ENCODE peak calls at places on chromosomes 1 and 21, in four cellular contexts. E, D, R and U are unnamed samples.

GRCh38 chr1:14340244-14340800 is 258.2 kb upstream of the KAZN start:
- DNase-seq in E (no peak), D (peak; percentile 39), R (no peak), U (no peak)

GRCh38 chr1:232145768-232146167 is 484.2 kb downstream of the SIPA1L2 start:
- DNase-seq in E (no peak), D (no peak), R (no peak), U (no peak)

GRCh38 chr1:238232036-238232744 is 341.5 kb upstream of the ZP4 start:
- DNase-seq in E (no peak), D (no peak), R (no peak), U (no peak)

GRCh38 chr1:904271-904950 is 19.3 kb upstream of the SAMD11 start:
- DNase-seq in E (peak; percentile 91), D (peak; percentile 92), R (peak; percentile 72), U (peak; percentile 90)

GRCh38 chr1:19974822-19975416 is 4.5 kb downstream of the PLA2G2A start:
- DNase-seq in E (peak; percentile 60), D (peak; percentile 50), R (peak; percentile 6), U (peak; percentile 71)

GRCh38 chr21:40177979-40178378 is 310.7 kb downstream of the PCP4 start:
- DNase-seq in E (no peak), D (no peak), R (no peak), U (no peak)

GRCh38 chr1:27122652-27123051 is 32.3 kb downstream of the SLC9A1 start:
- DNase-seq in E (no peak), D (peak; percentile 75), R (no peak), U (peak; percentile 91)

GRCh38 chr1:160539896-160540858 is 17.1 kb upstream of the SLAMF6 start:
- DNase-seq in E (no peak), D (no peak), R (peak; percentile 33), U (no peak)

GRCh38 chr1:214425101-214425500 is 126.3 kb downstream of the PTPN14 start:
- DNase-seq in E (no peak), D (no peak), R (no peak), U (no peak)

GRCh38 chr1:168939131-168939946 is 167.2 kb upstream of the ATP1B1 start:
- DNase-seq in E (no peak), D (no peak), R (no peak), U (peak; percentile 21)

GRCh38 chr1:9181176-9181906 is 52.4 kb upstream of the GPR157 start:
- DNase-seq in E (peak; percentile 86), D (peak; percentile 89), R (peak; percentile 54), U (peak; percentile 55)

GRCh38 chr21:33754493-33754892 is 112.2 kb downstream of the ITSN1 start:
- DNase-seq in E (no peak), D (no peak), R (no peak), U (no peak)

GRCh38 chr21:45153358-45154318 is 79.3 kb downstream of the ADARB1 start:
- DNase-seq in E (no peak), D (peak; percentile 55), R (no peak), U (no peak)

GRCh38 chr1:241896670-241896962 is 48.6 kb downstream of the EXO1 start:
- DNase-seq in E (no peak), D (no peak), R (no peak), U (no peak)

GRCh38 chr1:186806477-186806876 is 22.3 kb upstream of the PLA2G4A start:
- DNase-seq in E (no peak), D (no peak), R (no peak), U (peak; percentile 54)

GRCh38 chr1:179706339-179706941 is 36.7 kb upstream of the FAM163A start:
- DNase-seq in E (peak; percentile 46), D (peak; percentile 84), R (peak; percentile 31), U (peak; percentile 75)

GRCh38 chr1:80472145-80472544 is 1328.6 kb upstream of the ADGRL2 start:
- DNase-seq in E (no peak), D (no peak), R (no peak), U (no peak)

GRCh38 chr1:51433269-51433971 is 85.6 kb downstream of the EPS15 start:
- DNase-seq in E (no peak), D (no peak), R (no peak), U (peak; percentile 89)

GRCh38 chr1:79052829-79053449 is 46.4 kb upstream of the ADGRL4 start:
- DNase-seq in E (no peak), D (peak; percentile 3), R (no peak), U (no peak)

GRCh38 chr1:6392880-6393399 is 627 bp downstream of the ACOT7 start:
- DNase-seq in E (no peak), D (peak; percentile 63), R (no peak), U (no peak)

GRCh38 chr21:24110846-24111245 is 1496.4 kb downstream of the MRPL39 start:
- DNase-seq in E (no peak), D (peak; percentile 50), R (no peak), U (no peak)

GRCh38 chr1:189619682-189620332 is 857.9 kb downstream of the BRINP3 start:
- DNase-seq in E (no peak), D (peak; percentile 86), R (no peak), U (peak; percentile 67)

GRCh38 chr1:107547363-107548155 is 406.7 kb downstream of the NTNG1 start:
- DNase-seq in E (no peak), D (peak; percentile 23), R (no peak), U (no peak)

GRCh38 chr1:110067429-110067956 is 3.0 kb downstream of the ALX3 start:
- DNase-seq in E (peak; percentile 46), D (peak; percentile 37), R (no peak), U (no peak)

GRCh38 chr1:85943526-85943925 is 213.0 kb downstream of the COL24A1 start:
- DNase-seq in E (no peak), D (no peak), R (no peak), U (no peak)

GRCh38 chr1:18107671-18108312 is at the start of gene IGSF21:
- DNase-seq in E (no peak), D (no peak), R (no peak), U (peak; percentile 16)

GRCh38 chr1:151309851-151310323 is 17.3 kb downstream of the PI4KB start:
- DNase-seq in E (no peak), D (peak; percentile 63), R (no peak), U (no peak)

GRCh38 chr1:151837841-151838490 is 1.7 kb downstream of the C2CD4D start:
- DNase-seq in E (peak; percentile 57), D (peak; percentile 70), R (peak; percentile 40), U (no peak)

GRCh38 chr1:219304227-219305226 is 130.8 kb downstream of the LYPLAL1 start:
- DNase-seq in E (peak; percentile 60), D (peak; percentile 64), R (no peak), U (peak; percentile 24)

GRCh38 chr21:34814529-34814951 is 145.7 kb downstream of the CLIC6 start:
- DNase-seq in E (no peak), D (no peak), R (no peak), U (no peak)
- H3K4me1 ChIP-seq in E (peaks cover 34% of the 10 kb centered on the region), D (peaks cover 64% of the 10 kb centered on the region), R (peaks cover 43% of the 10 kb centered on the region), U (no peaks in the 10 kb centered on the region)

DNA sequence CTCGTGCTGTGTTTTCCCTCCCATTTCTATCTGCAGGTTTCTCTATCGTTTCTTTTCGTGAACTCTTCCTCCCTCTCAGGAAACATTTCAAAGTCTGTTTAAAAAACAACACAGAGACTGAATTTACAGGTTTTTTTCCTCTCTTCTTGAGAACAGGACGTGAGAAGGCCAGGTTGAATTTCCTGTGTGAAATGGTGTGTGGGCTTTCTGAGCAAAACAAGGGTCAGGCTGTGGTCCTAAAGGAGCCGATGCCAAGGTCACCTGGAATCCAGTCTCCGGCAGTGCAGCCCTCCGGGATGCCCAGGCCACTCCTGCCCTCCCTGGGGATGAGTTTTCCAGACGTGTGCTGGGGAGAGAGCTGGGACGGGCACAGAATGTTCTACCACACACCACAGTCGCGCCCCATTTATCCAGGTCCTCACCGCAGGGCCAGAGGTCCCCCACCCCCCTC is 62.7 kb upstream of the RUNX3 start:
- DNase-seq in E (peak; percentile 30), D (no peak), R (peak; percentile 21), U (no peak)
- H3K4me3 ChIP-seq in E (no peak overlapping the region), D (no peak overlapping the region), R (peak overlapping the region; percentile 30), U (no peak overlapping the region)

GRCh38 chr1:154767315-154768240 is 102.5 kb downstream of the KCNN3 start:
- DNase-seq in E (no peak), D (peak; percentile 4), R (no peak), U (no peak)
- H3K27me3 ChIP-seq in E (no peaks in the 10 kb centered on the region), D (peaks cover 47% of the 10 kb centered on the region), R (no peaks in the 10 kb centered on the region), U (peaks cover 14% of the 10 kb centered on the region)

GRCh38 chr1:70221241-70222077 is at the start of gene SRSF11:
- DNase-seq in E (peak; percentile 98), D (peak; percentile 99), R (peak; percentile 96), U (peak; percentile 98)
- H3K4me1 ChIP-seq in E (peaks cover 45% of the 10 kb centered on the region), D (peaks cover 34% of the 10 kb centered on the region), R (peaks cover 38% of the 10 kb centered on the region), U (peaks cover 19% of the 10 kb centered on the region)

GRCh38 chr1:116762781-116763115 is 8.5 kb downstream of the CD2 start:
- DNase-seq in E (no peak), D (no peak), R (no peak), U (no peak)

GRCh38 chr1:116762281-116762680 is 8.1 kb downstream of the CD2 start:
- DNase-seq in E (no peak), D (no peak), R (no peak), U (no peak)

GRCh38 chr1:116764466-116764896 is 10.3 kb downstream of the CD2 start:
- DNase-seq in E (no peak), D (no peak), R (no peak), U (no peak)

GRCh38 chr1:116763787-116764465 is 9.7 kb downstream of the CD2 start:
- DNase-seq in E (no peak), D (peak; percentile 26), R (peak; percentile 31), U (peak; percentile 24)

DNA sequence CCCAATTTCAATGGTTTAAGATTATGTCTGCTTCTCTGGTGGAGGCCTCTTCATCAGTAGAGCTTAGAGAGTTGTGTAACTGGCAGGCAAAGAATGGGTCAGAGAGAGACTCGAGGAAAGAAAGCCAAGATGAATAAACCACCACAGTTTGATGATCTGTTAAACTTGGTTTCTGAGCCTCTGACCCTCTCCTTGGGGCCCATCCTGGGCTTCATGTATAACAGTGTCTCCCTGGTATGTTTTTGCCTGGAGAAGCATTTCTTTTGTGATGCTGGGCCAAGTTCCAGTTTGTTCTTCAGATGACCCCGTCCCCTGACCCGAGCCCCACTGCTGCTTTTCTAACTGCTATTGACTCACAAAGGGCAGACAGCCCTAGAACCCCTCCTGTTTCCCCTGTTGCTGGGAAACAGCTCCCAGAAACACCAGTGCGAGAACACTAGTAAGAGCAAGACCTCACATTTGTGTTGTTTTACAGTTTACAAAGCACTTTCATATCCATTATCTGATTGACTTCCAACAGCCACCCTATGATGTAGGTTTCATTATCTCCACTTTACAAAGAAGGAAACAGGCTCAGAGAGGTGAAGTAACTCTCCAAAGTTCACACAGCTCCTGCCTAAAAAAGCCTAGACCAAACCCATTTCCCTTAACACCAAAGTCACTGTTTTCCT is 9.0 kb downstream of the CD2 start:
- DNase-seq in E (no peak), D (peak; percentile 47), R (no peak), U (no peak)
- H3K4me3 ChIP-seq in E (no peak overlapping the region), D (no peak overlapping the region), R (peak overlapping the region; percentile 64), U (no peak overlapping the region)

DNA sequence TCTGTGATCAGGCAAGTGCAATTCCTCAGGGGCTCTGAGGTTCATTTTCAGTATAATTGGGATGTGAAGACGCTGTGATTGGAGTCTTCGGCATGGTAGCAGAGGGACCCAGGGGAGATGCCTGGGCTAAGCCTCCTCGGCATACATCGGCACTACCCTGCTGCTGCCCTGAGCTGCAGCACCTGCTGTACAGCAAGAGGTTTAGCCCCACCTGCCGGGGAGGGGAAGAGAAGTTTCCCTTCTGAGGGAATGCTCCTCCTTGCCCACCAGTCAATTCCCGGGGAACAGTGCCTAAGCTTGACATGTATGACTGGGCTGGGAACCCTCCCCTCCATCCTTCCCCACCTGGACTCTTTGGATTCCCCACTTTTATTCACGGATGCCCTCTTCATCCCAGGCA is 24.9 kb downstream of the CNIH3 start:
- DNase-seq in E (no peak), D (no peak), R (no peak), U (no peak)
- H3K27me3 ChIP-seq in E (no peaks in the 10 kb centered on the region), D (no peaks in the 10 kb centered on the region), R (no peaks in the 10 kb centered on the region), U (no peaks in the 10 kb centered on the region)

GRCh38 chr21:41396452-41397107 is 29.5 kb upstream of the MX1 start:
- DNase-seq in E (peak; percentile 65), D (peak; percentile 65), R (no peak), U (no peak)
- H3K4me1 ChIP-seq in E (no peaks in the 10 kb centered on the region), D (peaks cover 13% of the 10 kb centered on the region), R (no peaks in the 10 kb centered on the region), U (no peaks in the 10 kb centered on the region)

GRCh38 chr1:119714583-119714982 is 2.8 kb downstream of the PHGDH start:
- DNase-seq in E (peak; percentile 54), D (peak; percentile 6), R (no peak), U (no peak)
- H3K4me3 ChIP-seq in E (no peak overlapping the region), D (peak overlapping the region; percentile 70), R (no peak overlapping the region), U (peak overlapping the region; percentile 83)